ENCODE peak calls at places on chromosomes 4 and X, in six cellular contexts. R, T, U, L, D and Q are unnamed samples.

GRCh38 chr4:52028970-52029369 is 8.8 kb upstream of the LRRC66 start:
- DNase-seq in R (peak; percentile 79), T (peak; percentile 85), U (no peak), L (no peak), D (peak; percentile 31), Q (no peak)

GRCh38 chr4:26020896-26021295 is 106.9 kb downstream of the SMIM20 start:
- DNase-seq in R (peak; percentile 41), T (peak; percentile 92), U (no peak), L (no peak), D (no peak), Q (no peak)

GRCh38 chr4:61385302-61385701 is 185.2 kb downstream of the ADGRL3 start:
- DNase-seq in R (no peak), T (peak; percentile 13), U (no peak), L (no peak), D (no peak), Q (no peak)

GRCh38 chr4:687048-687974 is 1.6 kb downstream of the SLC49A3 start:
- DNase-seq in R (peak; percentile 87), T (peak; percentile 84), U (peak; percentile 97), L (peak; percentile 91), D (peak; percentile 62), Q (no peak)

GRCh38 chrX:40945366-40945713 is 139.9 kb upstream of the USP9X start:
- DNase-seq in R (peak; percentile 30), T (peak; percentile 87), U (no peak), L (peak; percentile 35), D (peak; percentile 57), Q (no peak)

GRCh38 chr4:76003015-76003414 is 4.3 kb downstream of the CXCL9 start:
- DNase-seq in R (no peak), T (no peak), U (peak; percentile 56), L (no peak), D (no peak), Q (no peak)

GRCh38 chr4:100461796-100462195 is 56.0 kb downstream of the EMCN start:
- DNase-seq in R (no peak), T (peak; percentile 15), U (no peak), L (no peak), D (no peak), Q (no peak)

GRCh38 chr4:145815626-145816025 is 123.0 kb downstream of the ZNF827 start:
- DNase-seq in R (peak; percentile 68), T (peak; percentile 73), U (no peak), L (no peak), D (no peak), Q (no peak)

GRCh38 chrX:15471016-15471415 is 22.1 kb downstream of the PIR start:
- DNase-seq in R (peak; percentile 50), T (peak; percentile 57), U (peak; percentile 77), L (peak; percentile 69), D (no peak), Q (no peak)

GRCh38 chr4:1472148-1472797 is 66.0 kb upstream of the NKX1-1 start:
- DNase-seq in R (no peak), T (no peak), U (peak; percentile 45), L (no peak), D (no peak), Q (no peak)

GRCh38 chr4:104408893-104409292 is 85.8 kb downstream of the CXXC4 start:
- DNase-seq in R (no peak), T (no peak), U (no peak), L (no peak), D (no peak), Q (no peak)

GRCh38 chrX:31038585-31039326 is 33.1 kb downstream of the FTHL17 start:
- DNase-seq in R (peak; percentile 6), T (peak; percentile 31), U (no peak), L (peak; percentile 20), D (no peak), Q (no peak)

GRCh38 chr4:185700635-185701034 is 111.4 kb downstream of the SORBS2 start:
- DNase-seq in R (no peak), T (no peak), U (no peak), L (no peak), D (no peak), Q (no peak)

GRCh38 chr4:7971159-7971631 is 31.5 kb upstream of the AFAP1 start:
- DNase-seq in R (no peak), T (no peak), U (no peak), L (no peak), D (no peak), Q (no peak)

GRCh38 chr4:126777649-126778048 is 855.1 kb upstream of the INTU start:
- DNase-seq in R (peak; percentile 81), T (peak; percentile 87), U (no peak), L (no peak), D (no peak), Q (no peak)

GRCh38 chrX:124346064-124346876 is at the start of gene SH2D1A:
- DNase-seq in R (no peak), T (no peak), U (no peak), L (no peak), D (no peak), Q (no peak)

GRCh38 chr4:114921790-114922581 is 191.4 kb downstream of the NDST4 start:
- DNase-seq in R (no peak), T (no peak), U (no peak), L (no peak), D (no peak), Q (no peak)

GRCh38 chrX:33892670-33893069 is 239.4 kb downstream of the FAM47A start:
- DNase-seq in R (no peak), T (no peak), U (no peak), L (no peak), D (no peak), Q (no peak)

GRCh38 chr4:118865091-118865708 is 23.5 kb upstream of the SYNPO2 start:
- DNase-seq in R (peak; percentile 50), T (peak; percentile 66), U (no peak), L (peak; percentile 71), D (peak; percentile 44), Q (no peak)

GRCh38 chr4:118206627-118207026 is 146.2 kb downstream of the PRSS12 start:
- DNase-seq in R (peak; percentile 4), T (peak; percentile 29), U (no peak), L (no peak), D (no peak), Q (no peak)

GRCh38 chr4:26163425-26164362 is 157.1 kb upstream of the RBPJ start:
- DNase-seq in R (no peak), T (no peak), U (no peak), L (no peak), D (no peak), Q (no peak)

GRCh38 chrX:86148024-86148511 is at the start of gene DACH2:
- DNase-seq in R (no peak), T (peak; percentile 45), U (peak; percentile 81), L (peak; percentile 83), D (peak; percentile 7), Q (peak; percentile 87)

GRCh38 chrX:40155617-40156471 is 58.1 kb upstream of the BCOR start:
- DNase-seq in R (no peak), T (no peak), U (no peak), L (no peak), D (no peak), Q (no peak)

GRCh38 chr4:15779789-15780188 is 1.7 kb downstream of the CD38 start:
- DNase-seq in R (no peak), T (no peak), U (no peak), L (no peak), D (no peak), Q (no peak)

GRCh38 chr4:53920116-53920515 is 144.3 kb downstream of the CHIC2 start:
- DNase-seq in R (no peak), T (peak; percentile 25), U (no peak), L (no peak), D (no peak), Q (no peak)

GRCh38 chr4:7863911-7864681 is 75.6 kb downstream of the AFAP1 start:
- DNase-seq in R (no peak), T (peak; percentile 47), U (no peak), L (no peak), D (no peak), Q (no peak)

GRCh38 chrX:106919932-106920452 is at the start of gene CLDN2:
- DNase-seq in R (no peak), T (no peak), U (no peak), L (no peak), D (no peak), Q (no peak)

GRCh38 chrX:51899741-51900140 is 6.3 kb downstream of the MAGED1 start:
- DNase-seq in R (peak; percentile 62), T (peak; percentile 77), U (no peak), L (no peak), D (no peak), Q (no peak)

GRCh38 chr4:116664198-116664597 is 421.2 kb downstream of the TRAM1L1 start:
- DNase-seq in R (no peak), T (no peak), U (no peak), L (no peak), D (no peak), Q (no peak)

GRCh38 chr4:114334808-114335739 is 263.5 kb upstream of the UGT8 start:
- DNase-seq in R (no peak), T (peak; percentile 6), U (no peak), L (no peak), D (no peak), Q (no peak)

GRCh38 chr4:141388483-141388882 is 167.8 kb downstream of the ZNF330 start:
- DNase-seq in R (peak; percentile 87), T (peak; percentile 97), U (no peak), L (no peak), D (no peak), Q (no peak)

GRCh38 chr4:19123681-19124080 is 1102.1 kb upstream of the LCORL start:
- DNase-seq in R (no peak), T (no peak), U (no peak), L (no peak), D (no peak), Q (no peak)

GRCh38 chrX:28850955-28851354 is 263.7 kb downstream of the IL1RAPL1 start:
- DNase-seq in R (no peak), T (no peak), U (no peak), L (no peak), D (no peak), Q (no peak)

GRCh38 chr4:134935320-134935719 is 733.7 kb upstream of the PABPC4L start:
- DNase-seq in R (peak; percentile 20), T (no peak), U (no peak), L (no peak), D (no peak), Q (no peak)
- TF ChIP-seq CTCF in R (peak; percentile 81), T (peak; percentile 26), U (peak; percentile 5), L (peak; percentile 35), D (peak; percentile 29), Q (peak; percentile 33)

GRCh38 chr4:176563591-176563990 is 229.1 kb downstream of the VEGFC start:
- DNase-seq in R (no peak), T (no peak), U (no peak), L (no peak), D (no peak), Q (no peak)
- TF ChIP-seq CTCF in R (peak; percentile 22), T (peak; percentile 55), U (peak; percentile 18), L (no peak), D (peak; percentile 4), Q (peak; percentile 58)

GRCh38 chrX:38175140-38175539 is 45.5 kb downstream of the SRPX start:
- DNase-seq in R (peak; percentile 13), T (peak; percentile 40), U (no peak), L (peak; percentile 51), D (no peak), Q (no peak)
- TF ChIP-seq CTCF in R (peak; percentile 65), T (peak; percentile 13), U (no peak), L (peak; percentile 46), D (peak; percentile 63), Q (peak; percentile 71)

DNA sequence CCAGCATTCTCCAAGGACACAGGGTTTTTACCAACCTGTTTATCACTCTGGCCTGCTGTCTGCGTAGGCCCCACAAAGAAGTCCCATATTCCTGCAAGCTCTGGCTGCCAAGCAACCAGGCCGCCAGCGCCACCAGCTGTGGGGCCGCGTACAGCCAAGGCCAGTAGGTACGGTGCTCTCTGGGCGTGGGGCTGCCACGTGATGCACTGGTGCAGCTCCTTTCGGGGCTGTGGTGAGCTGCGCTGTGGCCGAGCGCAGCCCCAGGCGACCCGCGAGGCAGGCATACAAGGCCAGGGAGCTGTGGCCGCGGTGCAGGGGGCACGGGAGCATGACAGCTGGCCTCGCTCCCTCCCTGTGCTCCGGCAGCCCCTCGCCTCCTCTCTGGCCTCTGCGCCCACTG is 22.2 kb downstream of the LUZP4 start:
- DNase-seq in R (no peak), T (peak; percentile 23), U (no peak), L (peak; percentile 30), D (no peak), Q (no peak)
- TF ChIP-seq CTCF in R (no peak), T (no peak), U (no peak), L (no peak), D (peak; percentile 29), Q (no peak)